ENCODE peak calls at places on chromosome 13, in five cellular contexts. O is mucosa of descending colon, N is AG09309, H is cardiac muscle cell, A is WERI-Rb-1. E is an unnamed sample.

GRCh38 chr13:48892311-48892710 is 83.4 kb upstream of the FNDC3A start:
- DNase-seq in O (no peak), N (no peak), H (peak), A (no peak), E (peak)

GRCh38 chr13:39025433-39025839 is 12.5 kb downstream of the PROSER1 start:
- DNase-seq in O (no peak), N (no peak), H (no peak), A (no peak), E (no peak)

GRCh38 chr13:113926951-113927660 is 46.8 kb downstream of the C13orf46 start:
- DNase-seq in O (no peak), N (no peak), H (no peak), A (peak), E (no peak)

GRCh38 chr13:32969516-32969941 is 46.7 kb upstream of the KL start:
- DNase-seq in O (no peak), N (peak), H (peak), A (no peak), E (no peak)

GRCh38 chr13:99724633-99725517 is 223.6 kb downstream of the TM9SF2 start:
- DNase-seq in O (no peak), N (no peak), H (no peak), A (no peak), E (no peak)

GRCh38 chr13:113595131-113595530 is 10.6 kb downstream of the TFDP1 start:
- DNase-seq in O (no peak), N (no peak), H (no peak), A (peak), E (no peak)

GRCh38 chr13:110993788-110994187 is 78.9 kb upstream of the ANKRD10 start:
- DNase-seq in O (no peak), N (no peak), H (no peak), A (peak), E (no peak)

GRCh38 chr13:100423375-100423774 is 165.2 kb downstream of the GGACT start:
- DNase-seq in O (no peak), N (no peak), H (peak), A (no peak), E (peak)

GRCh38 chr13:42990147-42990990 is 1.7 kb downstream of the EPSTI1 start:
- DNase-seq in O (no peak), N (no peak), H (no peak), A (no peak), E (no peak)

GRCh38 chr13:80168089-80168850 is 172.7 kb downstream of the SPRY2 start:
- DNase-seq in O (no peak), N (peak), H (peak), A (no peak), E (peak)

GRCh38 chr13:73608157-73608516 is 526.1 kb downstream of the KLF12 start:
- DNase-seq in O (no peak), N (no peak), H (no peak), A (no peak), E (no peak)

GRCh38 chr13:40479196-40479845 is 187.1 kb downstream of the FOXO1 start:
- DNase-seq in O (no peak), N (no peak), H (no peak), A (no peak), E (no peak)

GRCh38 chr13:101996906-101997408 is 404.9 kb downstream of the FGF14 start:
- DNase-seq in O (no peak), N (no peak), H (no peak), A (no peak), E (no peak)

GRCh38 chr13:94967183-94968039 is 255.1 kb upstream of the SOX21 start:
- DNase-seq in O (no peak), N (no peak), H (peak), A (peak), E (no peak)

GRCh38 chr13:49297338-49297737 is 49.6 kb downstream of the CDADC1 start:
- DNase-seq in O (no peak), N (no peak), H (no peak), A (no peak), E (no peak)

GRCh38 chr13:88461272-88462009 is 790.3 kb downstream of the SLITRK5 start:
- DNase-seq in O (no peak), N (no peak), H (no peak), A (no peak), E (no peak)

GRCh38 chr13:89361909-89362308 is 1690.7 kb downstream of the SLITRK5 start:
- DNase-seq in O (no peak), N (no peak), H (peak), A (no peak), E (no peak)

GRCh38 chr13:76886292-76887061 is at the start of gene KCTD12:
- DNase-seq in O (peak), N (no peak), H (peak), A (peak), E (peak)

GRCh38 chr13:112688560-112689497 is 1.0 kb upstream of the ATP11A start:
- DNase-seq in O (no peak), N (no peak), H (no peak), A (no peak), E (no peak)

GRCh38 chr13:20609145-20609544 is 42.2 kb downstream of the IFT88 start:
- DNase-seq in O (no peak), N (peak), H (peak), A (no peak), E (peak)

GRCh38 chr13:111547726-111548273 is 227.4 kb downstream of the TEX29 start:
- DNase-seq in O (no peak), N (no peak), H (no peak), A (no peak), E (no peak)

GRCh38 chr13:25806304-25806974 is 245.4 kb downstream of the SHISA2 start:
- DNase-seq in O (no peak), N (no peak), H (no peak), A (no peak), E (no peak)

GRCh38 chr13:86877449-86877848 is 793.7 kb upstream of the SLITRK5 start:
- DNase-seq in O (no peak), N (no peak), H (no peak), A (no peak), E (no peak)

GRCh38 chr13:93865235-93865634 is 614.2 kb downstream of the DCT start:
- DNase-seq in O (no peak), N (no peak), H (no peak), A (peak), E (no peak)

GRCh38 chr13:111927181-111927540 is 139.8 kb upstream of the SOX1 start:
- DNase-seq in O (no peak), N (no peak), H (no peak), A (no peak), E (no peak)

GRCh38 chr13:110618167-110618566 is 2.8 kb downstream of the NAXD start:
- DNase-seq in O (no peak), N (no peak), H (no peak), A (peak), E (no peak)

GRCh38 chr13:46685006-46685730 is 111.8 kb downstream of the ESD start:
- DNase-seq in O (no peak), N (no peak), H (no peak), A (no peak), E (no peak)
- H3K4me3 ChIP-seq in O (no peak), N (no peak), H (no peak), A (no peak), E (no peak)

DNA sequence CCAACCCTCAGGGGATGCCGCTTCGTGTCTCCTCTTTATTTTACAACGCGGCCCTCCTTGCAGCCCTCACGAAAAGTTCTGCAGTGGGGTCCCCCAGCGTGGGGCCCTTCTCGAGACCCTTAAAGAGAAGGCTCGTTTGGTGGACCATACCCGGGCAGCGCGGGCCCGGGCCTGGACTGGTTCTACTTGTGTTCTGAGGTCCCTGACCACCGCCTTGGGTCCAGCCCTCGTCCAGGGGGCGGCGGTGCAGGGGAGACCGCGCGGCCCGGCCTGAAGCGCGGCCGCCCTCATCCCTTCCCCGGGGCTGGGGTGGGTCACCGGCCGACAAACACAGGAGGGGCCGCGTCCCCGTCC is 400 bp upstream of the SERP2 start:
- DNase-seq in O (no peak), N (no peak), H (no peak), A (no peak), E (no peak)
- H3K4me3 ChIP-seq in O (no peak), N (peak), H (peak), A (no peak), E (peak)

DNA sequence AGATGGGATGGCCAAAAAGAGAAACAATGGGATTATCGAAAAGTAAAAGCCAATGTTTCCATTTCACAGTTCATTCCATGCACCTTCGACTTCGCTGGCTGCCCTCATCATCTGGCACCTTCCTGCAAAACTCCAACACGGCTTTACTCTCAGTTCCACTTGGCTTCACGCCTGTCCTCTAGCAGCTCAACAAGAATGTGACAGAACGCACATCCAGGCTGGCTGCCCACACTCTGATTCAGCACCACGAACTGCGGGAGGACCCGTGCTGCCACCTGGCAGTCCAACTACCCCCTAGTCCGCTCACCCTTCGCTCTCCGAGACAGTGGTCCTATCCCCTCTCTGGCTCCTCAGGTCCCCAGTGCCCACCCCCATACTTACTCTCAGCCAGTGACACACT is 11.7 kb downstream of the ATP7B start:
- DNase-seq in O (no peak), N (no peak), H (peak), A (no peak), E (no peak)
- H3K4me3 ChIP-seq in O (no peak), N (no peak), H (no peak), A (no peak), E (no peak)

DNA sequence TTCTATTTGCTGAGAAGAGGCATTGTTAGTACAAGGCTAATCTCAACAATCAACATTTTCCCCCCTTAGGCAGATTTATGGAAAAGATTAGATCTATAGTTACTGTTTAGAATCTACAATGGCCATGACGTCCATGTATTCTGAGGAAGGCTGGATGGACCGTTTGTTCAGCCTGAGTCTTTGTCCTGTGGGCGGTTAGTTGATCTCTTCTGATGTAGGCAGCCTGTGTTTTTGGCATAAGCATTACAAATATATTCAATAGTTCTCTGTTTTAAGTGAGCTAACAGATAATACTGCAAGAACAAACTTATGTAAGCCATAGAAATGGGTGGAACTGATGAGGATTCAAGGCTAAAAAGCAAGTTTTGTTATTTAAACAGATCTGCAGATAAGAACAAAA is 48.4 kb downstream of the FAM124A start:
- DNase-seq in O (no peak), N (no peak), H (no peak), A (no peak), E (no peak)
- H3K4me3 ChIP-seq in O (no peak), N (no peak), H (no peak), A (no peak), E (no peak)

GRCh38 chr13:92827503-92827902 is 399.1 kb upstream of the GPC6 start:
- DNase-seq in O (no peak), N (no peak), H (no peak), A (no peak), E (no peak)

GRCh38 chr13:92838786-92839185 is 387.8 kb upstream of the GPC6 start:
- DNase-seq in O (no peak), N (peak), H (peak), A (no peak), E (peak)

GRCh38 chr13:92830821-92831220 is 395.8 kb upstream of the GPC6 start:
- DNase-seq in O (no peak), N (no peak), H (no peak), A (no peak), E (no peak)

GRCh38 chr13:92829930-92830329 is 396.7 kb upstream of the GPC6 start:
- DNase-seq in O (no peak), N (no peak), H (no peak), A (no peak), E (no peak)

DNA sequence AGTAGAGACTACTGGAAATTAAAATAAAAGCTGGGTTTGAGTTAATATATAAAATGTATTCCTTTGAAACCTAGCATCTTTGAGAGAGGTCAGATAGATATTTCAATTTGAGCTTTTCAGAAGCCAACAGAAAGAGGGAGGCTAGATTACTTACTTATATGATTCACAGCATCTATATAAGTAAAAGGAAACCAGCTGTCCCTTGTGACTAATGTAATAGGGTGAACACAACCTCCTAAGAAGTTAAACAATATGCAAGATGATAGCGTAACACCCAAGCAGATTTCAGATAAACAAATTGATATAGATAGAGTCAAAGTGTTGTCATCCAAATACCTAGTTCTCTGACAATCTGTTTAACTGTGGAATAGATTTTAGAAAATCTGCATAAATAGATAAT is 393.5 kb upstream of the GPC6 start:
- DNase-seq in O (no peak), N (no peak), H (peak), A (no peak), E (no peak)
- H3K4me3 ChIP-seq in O (no peak), N (no peak), H (no peak), A (no peak), E (no peak)

GRCh38 chr13:98201178-98201577 is 24.1 kb upstream of the RNF113B start:
- DNase-seq in O (no peak), N (no peak), H (no peak), A (no peak), E (no peak)
- H3K4me3 ChIP-seq in O (no peak), N (no peak), H (no peak), A (no peak), E (no peak)

DNA sequence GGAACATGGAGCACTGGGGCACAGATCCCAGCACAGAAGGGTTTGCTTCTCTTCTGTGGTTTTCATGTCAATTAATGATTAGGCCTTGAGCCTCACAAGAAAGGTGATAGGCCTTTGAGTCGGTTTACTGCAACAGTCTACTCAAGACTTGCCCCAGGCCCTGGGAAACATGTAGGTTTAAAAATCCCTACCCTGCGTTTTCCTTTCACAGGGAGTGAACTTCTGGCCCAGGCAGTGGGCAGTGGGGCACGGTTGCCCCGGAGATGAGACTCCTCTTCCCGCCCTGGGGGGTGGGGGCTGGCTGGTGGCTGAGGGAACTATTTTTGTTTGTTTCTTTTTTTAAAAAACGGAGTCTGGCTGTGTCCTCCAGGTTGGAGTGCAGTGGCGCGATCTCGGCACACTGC is 597 bp upstream of the SPATA13 start:
- DNase-seq in O (no peak), N (no peak), H (no peak), A (no peak), E (no peak)
- H3K4me3 ChIP-seq in O (no peak), N (peak), H (peak), A (peak), E (peak)

GRCh38 chr13:35866801-35867200 is 264.4 kb downstream of the DCLK1 start:
- DNase-seq in O (no peak), N (no peak), H (peak), A (no peak), E (no peak)
- H3K4me3 ChIP-seq in O (no peak), N (no peak), H (no peak), A (no peak), E (no peak)

GRCh38 chr13:27269114-27269665 is 1.4 kb upstream of the RASL11A start:
- DNase-seq in O (no peak), N (no peak), H (no peak), A (no peak), E (no peak)

GRCh38 chr13:27264648-27265047 is 6.0 kb upstream of the RASL11A start:
- DNase-seq in O (no peak), N (no peak), H (no peak), A (no peak), E (no peak)

GRCh38 chr13:27263438-27263837 is 7.2 kb upstream of the RASL11A start:
- DNase-seq in O (no peak), N (no peak), H (no peak), A (no peak), E (no peak)

GRCh38 chr13:27264181-27264580 is 6.4 kb upstream of the RASL11A start:
- DNase-seq in O (no peak), N (no peak), H (peak), A (no peak), E (peak)

GRCh38 chr13:27266937-27267336 is 3.7 kb upstream of the RASL11A start:
- DNase-seq in O (no peak), N (no peak), H (peak), A (no peak), E (no peak)
- H3K4me3 ChIP-seq in O (no peak), N (no peak), H (no peak), A (no peak), E (no peak)

DNA sequence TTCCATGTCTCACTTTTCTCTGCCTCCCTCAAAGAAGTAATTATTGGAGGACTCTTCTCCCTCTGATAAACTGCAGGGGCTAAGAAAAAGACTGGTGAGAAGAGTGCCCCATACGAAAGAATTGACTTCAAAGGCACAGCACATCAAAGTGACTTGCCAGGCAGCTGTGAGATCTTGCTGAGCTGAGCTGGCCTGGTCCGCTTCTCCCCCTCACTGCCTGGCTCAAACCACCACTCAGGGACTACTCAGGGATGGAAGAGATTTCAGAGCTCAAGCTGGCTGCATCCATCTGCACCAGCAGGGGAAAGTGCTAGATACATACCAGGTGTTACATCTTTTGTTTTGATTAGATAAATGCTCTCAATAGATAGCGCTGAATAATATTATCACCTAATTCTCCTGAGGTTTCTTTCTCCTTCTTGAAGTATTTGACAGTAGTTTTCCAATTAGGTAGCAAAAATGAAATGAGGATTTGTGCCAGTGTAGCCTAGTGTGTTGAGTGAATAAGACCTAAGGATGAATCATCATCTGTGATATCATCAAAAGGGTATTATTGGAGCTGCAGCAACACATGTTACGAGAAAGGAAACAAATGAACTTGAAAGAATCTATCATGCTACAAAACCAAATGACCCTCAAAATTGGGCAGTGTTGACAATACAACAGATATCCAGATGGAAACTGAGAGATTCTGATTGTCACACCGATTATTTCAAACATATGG is 379.8 kb downstream of the TBC1D4 start:
- DNase-seq in O (no peak), N (no peak), H (peak), A (no peak), E (no peak)
- H3K4me3 ChIP-seq in O (no peak), N (no peak), H (no peak), A (no peak), E (no peak)

E was measured in skeletal muscle cell.